ENCODE peak calls at places on chromosomes 5 and 9, in eight cellular contexts. M, O, G, N, B, W, U and L are unnamed samples.

GRCh38 chr5:59506285-59506877 is 387.1 kb downstream of the PDE4D start:
- DNase-seq in W (no peak), N (no peak), U (no peak), B (no peak), M (no peak), O (no peak), G (no peak), L (no peak)

GRCh38 chr5:131769337-131769736 is 27.5 kb downstream of the FNIP1 start:
- DNase-seq in M (no peak), B (no peak), O (no peak), G (no peak), N (no peak), W (no peak), U (no peak), L (no peak)

GRCh38 chr9:116372081-116372673 is 218.6 kb downstream of the PAPPA start:
- DNase-seq in W (no peak), M (no peak), G (no peak), B (no peak), O (no peak), U (no peak), N (no peak), L (no peak)

GRCh38 chr5:103452666-103453065 is 109.9 kb downstream of the NUDT12 start:
- DNase-seq in G (no peak), O (no peak), B (no peak), M (no peak), U (no peak), W (no peak), N (no peak), L (no peak)

GRCh38 chr5:174725261-174725990 is 1.0 kb downstream of the MSX2 start:
- DNase-seq in U (no peak), M (no peak), N (no peak), W (no peak), B (no peak), O (no peak), G (no peak), L (no peak)

GRCh38 chr5:124795829-124796228 is 49.4 kb upstream of the ZNF608 start:
- DNase-seq in W (no peak), B (no peak), U (no peak), O (no peak), G (no peak), M (no peak), N (no peak), L (no peak)

GRCh38 chr5:100430268-100430900 is 104.8 kb upstream of the FAM174A start:
- DNase-seq in B (no peak), U (no peak), O (peak; percentile 35), M (peak; percentile 37), N (peak; percentile 56), W (no peak), G (peak; percentile 37), L (peak; percentile 60)

GRCh38 chr9:124381073-124381945 is 33.9 kb downstream of the PSMB7 start:
- DNase-seq in O (no peak), M (no peak), G (no peak), U (no peak), W (no peak), B (no peak), N (no peak), L (no peak)

GRCh38 chr9:87427851-87428506 is 69.7 kb upstream of the DAPK1 start:
- DNase-seq in G (no peak), O (no peak), N (no peak), U (no peak), M (no peak), W (no peak), B (no peak), L (no peak)

GRCh38 chr5:58641533-58641932 is 58.7 kb downstream of the RAB3C start:
- DNase-seq in O (no peak), N (no peak), B (no peak), W (no peak), U (no peak), M (no peak), G (no peak), L (no peak)

GRCh38 chr5:40932766-40933165 is 23.5 kb downstream of the C7 start:
- DNase-seq in B (no peak), O (no peak), W (no peak), G (no peak), N (no peak), U (no peak), M (no peak), L (no peak)
- TF ChIP-seq EP300 in B (no peak), O (no peak), W (no peak), G (no peak), N (no peak), U (no peak), M (no peak), L (no peak)

DNA sequence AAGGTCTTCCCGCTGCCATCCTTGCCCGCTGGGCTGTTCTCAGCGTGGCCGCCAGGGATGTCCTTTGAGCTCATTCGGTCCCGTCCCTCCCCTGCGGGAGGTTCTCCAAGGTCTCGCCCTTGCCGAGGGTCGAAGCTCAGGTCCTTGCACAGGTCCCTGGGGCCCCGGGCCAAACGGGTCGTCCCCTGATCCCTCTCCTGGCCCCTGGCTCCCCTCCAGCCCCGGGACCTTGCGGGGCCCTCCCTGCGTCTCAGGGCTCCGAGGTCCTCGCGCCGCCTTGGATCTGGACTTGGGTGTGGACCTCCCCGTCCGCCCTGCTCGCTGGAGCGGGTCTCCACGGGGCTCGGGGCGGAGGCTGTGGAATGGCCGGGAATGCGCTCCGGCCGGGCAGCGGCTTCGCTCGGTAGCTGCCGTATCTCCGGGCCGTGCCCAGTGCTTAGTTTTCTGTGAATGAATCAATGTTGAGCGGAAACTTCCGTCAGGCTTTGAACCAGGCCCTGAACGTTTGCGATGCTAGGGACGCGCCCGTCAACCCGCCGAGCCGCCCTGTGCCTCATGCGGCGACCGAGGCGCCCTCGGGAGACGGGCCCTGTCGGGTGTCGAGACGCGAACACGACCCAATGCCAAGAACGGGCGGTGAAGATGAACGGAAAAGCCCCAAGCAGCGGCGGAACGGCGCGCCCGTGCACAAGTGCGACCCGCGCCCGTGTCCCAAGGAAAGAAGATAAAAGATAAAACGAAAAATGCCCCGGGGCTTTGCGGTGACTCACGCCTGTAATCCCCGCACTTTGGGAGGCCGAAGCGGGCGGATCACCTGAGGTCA is 779 bp downstream of the RNU6ATAC start:
- DNase-seq in M (peak; percentile 67), G (no peak), B (no peak), O (peak; percentile 59), W (peak; percentile 94), U (peak; percentile 89), N (peak; percentile 72), L (peak; percentile 88)
- H3K4me3 ChIP-seq in M (no peak overlapping the region), G (no peak overlapping the region), B (no peak overlapping the region), O (no peak overlapping the region), W (no peak overlapping the region), U (no peak overlapping the region), N (peak overlapping the region; percentile 54), L (no peak overlapping the region)

DNA sequence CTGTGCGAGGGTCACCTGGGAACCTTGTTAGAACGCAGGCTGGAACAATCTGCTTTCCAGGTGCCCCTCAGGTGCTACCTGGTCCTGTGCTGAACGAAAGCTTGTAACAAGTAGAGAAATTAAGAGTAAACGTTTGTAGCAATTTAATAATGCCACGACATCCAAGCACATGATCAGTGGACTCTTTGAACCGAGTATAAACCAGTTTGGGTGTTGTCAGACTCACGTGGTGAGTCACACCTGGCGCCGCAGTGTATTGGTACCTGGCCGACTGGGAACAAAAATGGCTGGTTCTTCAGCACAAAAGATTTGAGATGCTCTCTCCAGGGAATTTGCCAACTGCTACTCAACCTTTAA is 913 bp upstream of the MYO10 start:
- DNase-seq in B (no peak), U (no peak), W (no peak), G (no peak), O (peak; percentile 77), N (peak; percentile 58), M (no peak), L (no peak)
- TF ChIP-seq POLR2AphosphoS5 in B (no peak), U (no peak), W (no peak), G (no peak), O (no peak), N (no peak), M (no peak), L (no peak)

DNA sequence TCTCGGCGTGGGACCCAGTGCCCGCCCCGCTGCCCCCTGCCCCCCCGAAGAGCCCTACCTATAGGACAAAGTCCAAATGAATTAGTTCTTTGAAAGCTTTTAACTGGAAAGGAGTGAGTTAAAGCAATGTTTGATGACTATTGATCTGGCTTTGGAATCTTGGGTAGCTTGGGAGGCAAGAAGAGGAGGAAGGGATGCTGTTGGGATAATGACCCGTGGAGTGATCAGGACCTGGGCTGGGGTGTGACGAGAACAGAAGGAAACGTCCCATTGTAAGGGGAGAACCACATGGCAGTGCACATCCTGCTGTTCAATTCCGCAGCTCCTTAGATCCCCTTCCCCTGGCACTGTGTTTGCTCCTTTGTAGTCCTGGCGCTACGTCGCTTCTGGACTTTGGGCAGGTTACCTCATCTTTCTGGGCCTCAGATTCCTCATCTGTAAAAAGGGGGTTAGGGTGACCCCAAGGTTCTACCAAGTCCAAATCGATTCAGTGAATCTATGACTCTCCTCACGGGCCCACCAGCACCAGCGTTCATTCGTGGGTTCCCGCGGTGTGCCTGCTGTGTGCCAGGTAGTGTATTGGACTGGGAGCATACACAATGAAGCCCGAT is 914 bp upstream of the NADK2 start:
- DNase-seq in U (no peak), B (no peak), G (no peak), N (no peak), W (no peak), M (peak; percentile 17), O (no peak), L (no peak)
- TF ChIP-seq EP300 in U (no peak), B (no peak), G (no peak), N (no peak), W (no peak), M (no peak), O (no peak), L (no peak)

GRCh38 chr5:149616727-149617284 is 35.5 kb downstream of the ARHGEF37 start:
- DNase-seq in O (no peak), B (no peak), G (no peak), U (no peak), W (no peak), M (no peak), N (no peak), L (no peak)

GRCh38 chr5:149615976-149616375 is 34.7 kb downstream of the ARHGEF37 start:
- DNase-seq in G (no peak), U (no peak), M (no peak), W (no peak), O (no peak), B (no peak), N (no peak), L (peak; percentile 91)

GRCh38 chr5:149621415-149622098 is 40.3 kb downstream of the ARHGEF37 start:
- DNase-seq in W (no peak), M (no peak), N (no peak), B (no peak), U (no peak), G (no peak), O (no peak), L (no peak)

GRCh38 chr5:149617760-149618306 is 36.5 kb downstream of the ARHGEF37 start:
- DNase-seq in O (no peak), M (no peak), N (no peak), U (no peak), B (no peak), W (no peak), G (no peak), L (no peak)

GRCh38 chr5:149618581-149619248 is 37.4 kb downstream of the ARHGEF37 start:
- DNase-seq in W (no peak), U (no peak), N (no peak), G (peak; percentile 80), O (no peak), B (no peak), M (peak; percentile 78), L (no peak)
- H3K4me3 ChIP-seq in W (no peak overlapping the region), U (no peak overlapping the region), N (no peak overlapping the region), G (no peak overlapping the region), O (no peak overlapping the region), B (no peak overlapping the region), M (no peak overlapping the region), L (no peak overlapping the region)